ENCODE peak calls at places on chromosomes 4 and X, in nine cellular contexts. H is heart left ventricle, E is Peyer's patch, B is uterus, C is psoas muscle, J is body of pancreas, N is aorta, Y is adrenal gland, U is RWPE2. A is an unnamed sample.

GRCh38 chr4:70706516-70706915 is 15.2 kb upstream of the RUFY3 start:
- DNase-seq in H (no peak), E (no peak), B (no peak), C (no peak), J (no peak), N (no peak), Y (no peak), U (no peak), A (peak; percentile 7)

GRCh38 chrX:123962006-123962485 is 540 bp downstream of the STAG2 start:
- DNase-seq in H (no peak), E (no peak), B (no peak), C (no peak), J (no peak), N (no peak), Y (peak; percentile 19), U (no peak), A (peak; percentile 7)

GRCh38 chr4:110663738-110664444 is 41.0 kb upstream of the PITX2 start:
- DNase-seq in H (no peak), E (no peak), B (no peak), C (no peak), J (no peak), N (no peak), Y (no peak), U (no peak), A (peak; percentile 17)

GRCh38 chrX:40157228-40158035 is 59.7 kb upstream of the BCOR start:
- DNase-seq in H (no peak), E (no peak), B (no peak), C (no peak), J (no peak), N (no peak), Y (no peak), U (no peak), A (no peak)

GRCh38 chr4:122898370-122899150 is 23.8 kb downstream of the NUDT6 start:
- DNase-seq in H (no peak), E (no peak), B (no peak), C (no peak), J (no peak), N (no peak), Y (no peak), U (no peak), A (peak; percentile 88)

GRCh38 chr4:77147400-77147782 is 9.6 kb upstream of the CCNG2 start:
- DNase-seq in H (no peak), E (no peak), B (no peak), C (no peak), J (no peak), N (no peak), Y (no peak), U (no peak), A (no peak)

GRCh38 chrX:148043456-148043855 is 62.3 kb downstream of the FMR1NB start:
- DNase-seq in H (no peak), E (no peak), B (no peak), C (no peak), J (no peak), N (no peak), Y (peak; percentile 28), U (no peak), A (peak; percentile 10)

GRCh38 chr4:109730294-109731051 is 603 bp upstream of the PLA2G12A start:
- DNase-seq in H (peak; percentile 66), E (peak; percentile 74), B (no peak), C (peak; percentile 51), J (peak; percentile 69), N (peak; percentile 84), Y (peak; percentile 71), U (peak; percentile 50), A (peak; percentile 67)

GRCh38 chr4:153757407-153757806 is 2.4 kb downstream of the RNF175 start:
- DNase-seq in H (no peak), E (no peak), B (no peak), C (no peak), J (no peak), N (no peak), Y (no peak), U (no peak), A (no peak)

GRCh38 chr4:41360911-41361830 is 104.4 kb downstream of the UCHL1 start:
- DNase-seq in H (peak; percentile 66), E (peak; percentile 58), B (peak; percentile 20), C (peak; percentile 63), J (peak; percentile 44), N (peak; percentile 80), Y (peak; percentile 75), U (no peak), A (peak; percentile 30)

GRCh38 chr4:176406297-176406696 is 86.5 kb downstream of the SPCS3 start:
- DNase-seq in H (no peak), E (no peak), B (no peak), C (no peak), J (no peak), N (no peak), Y (no peak), U (no peak), A (no peak)

GRCh38 chr4:84938316-84938715 is 28.2 kb downstream of the WDFY3 start:
- DNase-seq in H (no peak), E (no peak), B (no peak), C (no peak), J (no peak), N (no peak), Y (peak; percentile 27), U (no peak), A (no peak)

GRCh38 chr4:185837415-185838103 is 25.6 kb upstream of the SORBS2 start:
- DNase-seq in H (no peak), E (no peak), B (no peak), C (no peak), J (no peak), N (no peak), Y (no peak), U (no peak), A (no peak)

GRCh38 chr4:101282076-101282844 is 65.1 kb downstream of the PPP3CA start:
- DNase-seq in H (no peak), E (no peak), B (no peak), C (no peak), J (no peak), N (no peak), Y (no peak), U (no peak), A (no peak)

GRCh38 chr4:3369781-3370660 is 71.7 kb upstream of the HGFAC start:
- DNase-seq in H (no peak), E (no peak), B (peak; percentile 51), C (no peak), J (no peak), N (peak; percentile 82), Y (peak; percentile 49), U (no peak), A (peak; percentile 87)

GRCh38 chr4:169079942-169080827 is 70.1 kb upstream of the CBR4 start:
- DNase-seq in H (peak; percentile 72), E (peak; percentile 62), B (peak; percentile 35), C (peak; percentile 40), J (no peak), N (peak; percentile 73), Y (peak; percentile 46), U (no peak), A (peak; percentile 88)

GRCh38 chr4:123396294-123397275 is at the start of gene SPRY1:
- DNase-seq in H (peak; percentile 84), E (peak; percentile 96), B (peak; percentile 86), C (peak; percentile 87), J (peak; percentile 93), N (peak; percentile 91), Y (peak; percentile 89), U (peak; percentile 90), A (peak; percentile 98)

GRCh38 chr4:123102897-123103489 is 180.6 kb upstream of the NUDT6 start:
- DNase-seq in H (no peak), E (no peak), B (no peak), C (no peak), J (no peak), N (no peak), Y (no peak), U (no peak), A (peak; percentile 50)

GRCh38 chr4:157996598-157996997 is 176.2 kb downstream of the GASK1B start:
- DNase-seq in H (no peak), E (no peak), B (no peak), C (no peak), J (no peak), N (no peak), Y (no peak), U (no peak), A (no peak)

GRCh38 chr4:8000721-8001491 is 61.2 kb upstream of the AFAP1 start:
- DNase-seq in H (peak; percentile 41), E (no peak), B (no peak), C (no peak), J (no peak), N (no peak), Y (no peak), U (no peak), A (no peak)

GRCh38 chrX:2841511-2841910 is 12.8 kb downstream of the GYG2 start:
- DNase-seq in H (no peak), E (no peak), B (no peak), C (no peak), J (no peak), N (no peak), Y (no peak), U (no peak), A (no peak)

GRCh38 chr4:169416997-169417396 is 146.2 kb upstream of the SH3RF1 start:
- DNase-seq in H (no peak), E (no peak), B (no peak), C (no peak), J (no peak), N (no peak), Y (no peak), U (no peak), A (no peak)

GRCh38 chr4:2079006-2079405 is 19.9 kb downstream of the NAT8L start:
- DNase-seq in H (no peak), E (peak; percentile 15), B (no peak), C (no peak), J (no peak), N (peak; percentile 16), Y (no peak), U (no peak), A (no peak)
- H3K4me1 ChIP-seq in H (no peaks in the 10 kb centered on the region), E (no peaks in the 10 kb centered on the region), B (no peaks in the 10 kb centered on the region), C (no peaks in the 10 kb centered on the region), J (no peaks in the 10 kb centered on the region), N (no peaks in the 10 kb centered on the region), Y (no peaks in the 10 kb centered on the region), U (no peaks in the 10 kb centered on the region), A (no peaks in the 10 kb centered on the region)

GRCh38 chr4:22473268-22473667 is 42.6 kb downstream of the ADGRA3 start:
- DNase-seq in H (no peak), E (no peak), B (no peak), C (no peak), J (no peak), N (no peak), Y (peak; percentile 34), U (no peak), A (peak; percentile 90)
- H3K27ac ChIP-seq in H (no peak overlapping the region), E (no peak overlapping the region), B (no peak overlapping the region), C (peak overlapping the region; percentile 81), J (no peak overlapping the region), N (no peak overlapping the region), Y (no peak overlapping the region), U (peak overlapping the region; percentile 73), A (no peak overlapping the region)

DNA sequence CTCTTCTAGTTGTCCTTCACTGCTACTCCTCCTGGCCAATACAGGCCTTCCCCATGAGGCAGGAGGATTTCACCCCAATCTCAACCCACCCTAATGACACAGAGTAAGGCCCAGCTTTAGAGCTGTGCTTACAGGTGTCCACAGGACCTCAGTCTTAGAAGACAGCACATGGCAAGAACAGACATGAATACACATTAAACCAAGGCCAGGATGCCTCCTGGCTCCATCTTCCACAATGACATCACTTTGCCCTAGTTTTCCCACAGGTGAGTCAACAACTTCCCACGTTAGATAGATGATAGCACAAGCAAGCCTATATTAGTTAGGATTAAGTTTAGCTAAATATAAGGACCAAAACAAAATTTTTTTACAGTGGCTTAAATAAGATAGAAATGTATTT is 63.8 kb upstream of the NOCT start:
- DNase-seq in H (no peak), E (no peak), B (no peak), C (no peak), J (no peak), N (no peak), Y (no peak), U (no peak), A (no peak)
- H3K27me3 ChIP-seq in H (no peaks in the 10 kb centered on the region), E (no peaks in the 10 kb centered on the region), B (no peaks in the 10 kb centered on the region), C (no peaks in the 10 kb centered on the region), J (no peaks in the 10 kb centered on the region), N (no peaks in the 10 kb centered on the region), Y (no peaks in the 10 kb centered on the region), U (no peaks in the 10 kb centered on the region), A (no peaks in the 10 kb centered on the region)

GRCh38 chr4:26912810-26913209 is 52.2 kb downstream of the STIM2 start:
- DNase-seq in H (no peak), E (no peak), B (no peak), C (no peak), J (no peak), N (no peak), Y (no peak), U (no peak), A (no peak)
- H3K4me1 ChIP-seq in H (peaks cover 18% of the 10 kb centered on the region), E (no peaks in the 10 kb centered on the region), B (no peaks in the 10 kb centered on the region), C (peaks cover 9% of the 10 kb centered on the region), J (peaks cover 26% of the 10 kb centered on the region), N (no peaks in the 10 kb centered on the region), Y (peaks cover 20% of the 10 kb centered on the region), U (no peaks in the 10 kb centered on the region), A (no peaks in the 10 kb centered on the region)

A was measured in cardiac muscle cell.